ENCODE peak calls at places on chromosome 21, in five cellular contexts. P is COR-L47, J is Daoy, R is astrocyte of the spinal cord, U is HEK293T. Z is an unnamed sample.

GRCh38 chr21:45988366-45989347 is 7.1 kb downstream of the COL6A1 start:
- DNase-seq in P (no peak), J (no peak), R (no peak), U (no peak), Z (no peak)

GRCh38 chr21:43712268-43712942 is 6.5 kb upstream of the PDXK start:
- DNase-seq in P (peak), J (peak), R (peak), U (no peak), Z (peak)

GRCh38 chr21:29181799-29182470 is 51.5 kb downstream of the MAP3K7CL start:
- DNase-seq in P (no peak), J (peak), R (peak), U (peak), Z (no peak)

GRCh38 chr21:15397258-15397657 is 332.5 kb upstream of the NRIP1 start:
- DNase-seq in P (peak), J (no peak), R (no peak), U (no peak), Z (no peak)

GRCh38 chr21:15219866-15220265 is 155.1 kb upstream of the NRIP1 start:
- DNase-seq in P (no peak), J (no peak), R (no peak), U (no peak), Z (no peak)

GRCh38 chr21:37366488-37367300 is at the start of gene DYRK1A:
- DNase-seq in P (peak), J (peak), R (peak), U (peak), Z (peak)

GRCh38 chr21:28336299-28336698 is 656.4 kb downstream of the LTN1 start:
- DNase-seq in P (peak), J (peak), R (peak), U (no peak), Z (peak)

GRCh38 chr21:45004059-45004422 is 64.2 kb downstream of the SLX9 start:
- DNase-seq in P (no peak), J (no peak), R (no peak), U (no peak), Z (no peak)

GRCh38 chr21:39014751-39015150 is 168.5 kb downstream of the PSMG1 start:
- DNase-seq in P (no peak), J (peak), R (peak), U (no peak), Z (no peak)

GRCh38 chr21:40507978-40508377 is 339.0 kb downstream of the DSCAM start:
- DNase-seq in P (no peak), J (peak), R (peak), U (no peak), Z (no peak)

GRCh38 chr21:46226920-46227599 is 1.5 kb downstream of the LSS start:
- DNase-seq in P (no peak), J (no peak), R (peak), U (no peak), Z (no peak)

GRCh38 chr21:35390013-35390776 is 341.1 kb upstream of the RUNX1 start:
- DNase-seq in P (peak), J (peak), R (peak), U (no peak), Z (peak)

GRCh38 chr21:38165466-38166213 is 91.2 kb upstream of the KCNJ15 start:
- DNase-seq in P (no peak), J (no peak), R (peak), U (no peak), Z (no peak)

GRCh38 chr21:44926364-44927101 is 5.8 kb upstream of the ITGB2 start:
- DNase-seq in P (no peak), J (peak), R (no peak), U (no peak), Z (no peak)

GRCh38 chr21:46667735-46668380 is 32.4 kb downstream of the PRMT2 start:
- DNase-seq in P (peak), J (peak), R (peak), U (peak), Z (no peak)

GRCh38 chr21:34992736-34993135 is 56.4 kb downstream of the RUNX1 start:
- DNase-seq in P (no peak), J (peak), R (peak), U (no peak), Z (no peak)

GRCh38 chr21:41366522-41367151 is 4.8 kb downstream of the MX2 start:
- DNase-seq in P (no peak), J (peak), R (peak), U (no peak), Z (peak)

GRCh38 chr21:15722591-15723324 is 7.0 kb upstream of the USP25 start:
- DNase-seq in P (no peak), J (no peak), R (no peak), U (no peak), Z (peak)

GRCh38 chr21:17463441-17463840 is 49.4 kb upstream of the CXADR start:
- DNase-seq in P (no peak), J (peak), R (peak), U (no peak), Z (no peak)

GRCh38 chr21:15140321-15141019 is 75.7 kb upstream of the NRIP1 start:
- DNase-seq in P (no peak), J (no peak), R (no peak), U (no peak), Z (peak)